ENCODE peak calls at places on chromosome 12, in seven cellular contexts. One of them, this sample, is unnamed.

GRCh38 chr12:72790273-72790672 is 518.1 kb downstream of the TRHDE start:
- DNase-seq in CD8-positive, alpha-beta T cell: no peak
- DNase-seq in ascending aorta: no peak
- DNase-seq in bronchial epithelial cell: peak; percentile 25
- DNase-seq in SK-N-SH: no peak
- DNase-seq in GM23248: peak; percentile 3
- DNase-seq in effector memory CD4-positive, alpha-beta T cell: no peak
- DNase-seq in this sample: no peak

GRCh38 chr12:27583057-27583797 is 59.2 kb downstream of the PPFIBP1 start:
- DNase-seq in CD8-positive, alpha-beta T cell: no peak
- DNase-seq in ascending aorta: no peak
- DNase-seq in bronchial epithelial cell: peak; percentile 61
- DNase-seq in SK-N-SH: no peak
- DNase-seq in GM23248: no peak
- DNase-seq in effector memory CD4-positive, alpha-beta T cell: no peak
- DNase-seq in this sample: peak; percentile 5

GRCh38 chr12:54262403-54262925 is 17.5 kb downstream of the CBX5 start:
- DNase-seq in CD8-positive, alpha-beta T cell: no peak
- DNase-seq in ascending aorta: no peak
- DNase-seq in bronchial epithelial cell: peak; percentile 43
- DNase-seq in SK-N-SH: no peak
- DNase-seq in GM23248: peak; percentile 78
- DNase-seq in effector memory CD4-positive, alpha-beta T cell: no peak
- DNase-seq in this sample: no peak

GRCh38 chr12:21476949-21477348 is 24.5 kb downstream of the RECQL start:
- DNase-seq in CD8-positive, alpha-beta T cell: no peak
- DNase-seq in ascending aorta: no peak
- DNase-seq in bronchial epithelial cell: peak; percentile 54
- DNase-seq in SK-N-SH: no peak
- DNase-seq in GM23248: peak; percentile 84
- DNase-seq in effector memory CD4-positive, alpha-beta T cell: no peak
- DNase-seq in this sample: no peak

GRCh38 chr12:25082628-25083027 is 112.3 kb downstream of the DNAI7 start:
- DNase-seq in CD8-positive, alpha-beta T cell: no peak
- DNase-seq in ascending aorta: no peak
- DNase-seq in bronchial epithelial cell: no peak
- DNase-seq in SK-N-SH: no peak
- DNase-seq in GM23248: no peak
- DNase-seq in effector memory CD4-positive, alpha-beta T cell: no peak
- DNase-seq in this sample: no peak

GRCh38 chr12:69056743-69057515 is 124.0 kb upstream of the CPM start:
- DNase-seq in CD8-positive, alpha-beta T cell: no peak
- DNase-seq in ascending aorta: no peak
- DNase-seq in bronchial epithelial cell: no peak
- DNase-seq in SK-N-SH: no peak
- DNase-seq in GM23248: peak; percentile 74
- DNase-seq in effector memory CD4-positive, alpha-beta T cell: no peak
- DNase-seq in this sample: no peak

GRCh38 chr12:127006972-127007371 is 1260.0 kb upstream of the TMEM132C start:
- DNase-seq in CD8-positive, alpha-beta T cell: no peak
- DNase-seq in ascending aorta: no peak
- DNase-seq in bronchial epithelial cell: no peak
- DNase-seq in SK-N-SH: no peak
- DNase-seq in GM23248: no peak
- DNase-seq in effector memory CD4-positive, alpha-beta T cell: no peak
- DNase-seq in this sample: no peak

GRCh38 chr12:79634957-79635471 is 55.8 kb downstream of the PAWR start:
- DNase-seq in CD8-positive, alpha-beta T cell: no peak
- DNase-seq in ascending aorta: no peak
- DNase-seq in bronchial epithelial cell: peak; percentile 82
- DNase-seq in SK-N-SH: no peak
- DNase-seq in GM23248: peak; percentile 78
- DNase-seq in effector memory CD4-positive, alpha-beta T cell: no peak
- DNase-seq in this sample: no peak

GRCh38 chr12:32516230-32516629 is 116.9 kb downstream of the FGD4 start:
- DNase-seq in CD8-positive, alpha-beta T cell: no peak
- DNase-seq in ascending aorta: no peak
- DNase-seq in bronchial epithelial cell: no peak
- DNase-seq in SK-N-SH: no peak
- DNase-seq in GM23248: no peak
- DNase-seq in effector memory CD4-positive, alpha-beta T cell: no peak
- DNase-seq in this sample: no peak

GRCh38 chr12:1993871-1994371 is 10.3 kb downstream of the DCP1B start:
- DNase-seq in CD8-positive, alpha-beta T cell: no peak
- DNase-seq in ascending aorta: no peak
- DNase-seq in bronchial epithelial cell: peak; percentile 66
- DNase-seq in SK-N-SH: no peak
- DNase-seq in GM23248: peak; percentile 90
- DNase-seq in effector memory CD4-positive, alpha-beta T cell: no peak
- DNase-seq in this sample: no peak

GRCh38 chr12:121530600-121531355 is 50.0 kb downstream of the KDM2B start:
- DNase-seq in CD8-positive, alpha-beta T cell: peak; percentile 45
- DNase-seq in ascending aorta: peak; percentile 87
- DNase-seq in bronchial epithelial cell: peak; percentile 52
- DNase-seq in SK-N-SH: no peak
- DNase-seq in GM23248: peak; percentile 81
- DNase-seq in effector memory CD4-positive, alpha-beta T cell: peak; percentile 54
- DNase-seq in this sample: peak; percentile 68

GRCh38 chr12:75900781-75901254 is 130.8 kb downstream of the PHLDA1 start:
- DNase-seq in CD8-positive, alpha-beta T cell: no peak
- DNase-seq in ascending aorta: no peak
- DNase-seq in bronchial epithelial cell: no peak
- DNase-seq in SK-N-SH: no peak
- DNase-seq in GM23248: no peak
- DNase-seq in effector memory CD4-positive, alpha-beta T cell: no peak
- DNase-seq in this sample: no peak

GRCh38 chr12:119807380-119807779 is 69.7 kb downstream of the CIT start:
- DNase-seq in CD8-positive, alpha-beta T cell: no peak
- DNase-seq in ascending aorta: no peak
- DNase-seq in bronchial epithelial cell: no peak
- DNase-seq in SK-N-SH: no peak
- DNase-seq in GM23248: no peak
- DNase-seq in effector memory CD4-positive, alpha-beta T cell: no peak
- DNase-seq in this sample: no peak

DNA sequence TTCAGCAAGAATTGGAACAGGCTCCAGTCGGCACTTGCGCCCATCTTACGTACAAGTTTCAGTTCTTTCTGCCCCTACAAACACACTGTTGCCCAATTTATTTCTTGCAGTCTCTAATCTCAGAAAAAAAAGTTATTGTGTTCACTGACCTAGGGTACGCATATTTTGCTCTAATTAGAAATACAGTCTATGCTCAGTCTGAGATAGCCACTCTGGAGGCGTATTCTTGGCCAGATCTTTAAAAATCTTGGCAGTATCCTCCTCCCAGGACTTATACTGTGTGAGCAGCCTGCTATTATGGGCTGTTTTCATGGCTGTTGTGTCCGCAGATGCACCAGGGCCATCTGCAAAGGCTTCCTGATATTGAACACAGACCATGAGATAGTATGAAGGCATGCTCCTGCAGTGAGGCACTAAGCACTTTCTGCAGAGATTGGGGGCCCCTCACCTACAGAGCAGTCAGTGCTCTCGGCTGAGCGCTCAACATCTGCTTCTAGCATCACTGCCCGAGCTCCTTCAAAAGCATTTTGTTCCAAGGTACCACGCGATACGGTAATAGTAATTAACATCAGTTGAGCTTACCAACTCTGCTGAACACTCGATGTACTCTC is 57.9 kb downstream of the PPM1H start:
- DNase-seq in CD8-positive, alpha-beta T cell: no peak
- DNase-seq in ascending aorta: no peak
- DNase-seq in bronchial epithelial cell: no peak
- DNase-seq in SK-N-SH: no peak
- DNase-seq in GM23248: no peak
- DNase-seq in effector memory CD4-positive, alpha-beta T cell: no peak
- DNase-seq in this sample: no peak
- H3K4me3 ChIP-seq in CD8-positive, alpha-beta T cell: no peak overlapping the region
- H3K4me3 ChIP-seq in ascending aorta: no peak overlapping the region
- H3K4me3 ChIP-seq in bronchial epithelial cell: no peak overlapping the region
- H3K4me3 ChIP-seq in SK-N-SH: no peak overlapping the region
- H3K4me3 ChIP-seq in GM23248: no peak overlapping the region
- H3K4me3 ChIP-seq in effector memory CD4-positive, alpha-beta T cell: no peak overlapping the region
- H3K4me3 ChIP-seq in this sample: no peak overlapping the region

GRCh38 chr12:95269892-95270291 is 52.3 kb downstream of the VEZT start:
- DNase-seq in CD8-positive, alpha-beta T cell: no peak
- DNase-seq in ascending aorta: no peak
- DNase-seq in bronchial epithelial cell: no peak
- DNase-seq in SK-N-SH: no peak
- DNase-seq in GM23248: no peak
- DNase-seq in effector memory CD4-positive, alpha-beta T cell: no peak
- DNase-seq in this sample: no peak

GRCh38 chr12:95262808-95263207 is 45.2 kb downstream of the VEZT start:
- DNase-seq in CD8-positive, alpha-beta T cell: no peak
- DNase-seq in ascending aorta: no peak
- DNase-seq in bronchial epithelial cell: peak; percentile 22
- DNase-seq in SK-N-SH: no peak
- DNase-seq in GM23248: no peak
- DNase-seq in effector memory CD4-positive, alpha-beta T cell: no peak
- DNase-seq in this sample: no peak

GRCh38 chr12:95261109-95261508 is 43.5 kb downstream of the VEZT start:
- DNase-seq in CD8-positive, alpha-beta T cell: no peak
- DNase-seq in ascending aorta: no peak
- DNase-seq in bronchial epithelial cell: no peak
- DNase-seq in SK-N-SH: no peak
- DNase-seq in GM23248: no peak
- DNase-seq in effector memory CD4-positive, alpha-beta T cell: no peak
- DNase-seq in this sample: no peak

GRCh38 chr12:95265765-95266164 is 48.2 kb downstream of the VEZT start:
- DNase-seq in CD8-positive, alpha-beta T cell: no peak
- DNase-seq in ascending aorta: no peak
- DNase-seq in bronchial epithelial cell: no peak
- DNase-seq in SK-N-SH: no peak
- DNase-seq in GM23248: no peak
- DNase-seq in effector memory CD4-positive, alpha-beta T cell: no peak
- DNase-seq in this sample: no peak

GRCh38 chr12:95266250-95266649 is 48.6 kb downstream of the VEZT start:
- DNase-seq in CD8-positive, alpha-beta T cell: no peak
- DNase-seq in ascending aorta: no peak
- DNase-seq in bronchial epithelial cell: no peak
- DNase-seq in SK-N-SH: no peak
- DNase-seq in GM23248: no peak
- DNase-seq in effector memory CD4-positive, alpha-beta T cell: no peak
- DNase-seq in this sample: no peak
- H3K36me3 ChIP-seq in CD8-positive, alpha-beta T cell: peaks cover 7% of the 10 kb centered on the region
- H3K36me3 ChIP-seq in ascending aorta: peaks cover 56% of the 10 kb centered on the region
- H3K36me3 ChIP-seq in bronchial epithelial cell: peaks cover 13% of the 10 kb centered on the region
- H3K36me3 ChIP-seq in SK-N-SH: peaks cover 61% of the 10 kb centered on the region
- H3K36me3 ChIP-seq in GM23248: peaks cover 42% of the 10 kb centered on the region
- H3K36me3 ChIP-seq in effector memory CD4-positive, alpha-beta T cell: peaks cover 42% of the 10 kb centered on the region
- H3K36me3 ChIP-seq in this sample: peaks cover 81% of the 10 kb centered on the region

DNA sequence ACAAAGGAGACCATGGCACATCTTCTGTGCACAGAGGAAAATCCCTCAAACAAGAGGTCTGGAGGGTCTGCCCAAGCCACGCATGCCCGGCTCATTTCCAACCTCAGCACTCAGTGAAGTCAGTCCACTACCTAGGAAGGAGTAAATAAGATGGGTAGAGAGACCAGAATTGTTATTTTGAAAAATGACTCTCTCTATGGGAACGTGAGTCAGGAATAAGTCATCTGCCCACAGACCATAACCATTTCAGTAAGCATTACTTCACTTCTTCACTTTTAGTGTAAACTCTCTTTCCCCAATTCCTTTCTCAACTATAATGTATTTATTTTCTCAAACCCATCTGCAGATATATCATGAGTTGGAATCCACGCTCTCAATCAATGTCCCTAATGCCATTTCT is 1039.9 kb upstream of the USP15 start:
- DNase-seq in CD8-positive, alpha-beta T cell: no peak
- DNase-seq in ascending aorta: no peak
- DNase-seq in bronchial epithelial cell: peak; percentile 70
- DNase-seq in SK-N-SH: no peak
- DNase-seq in GM23248: peak; percentile 2
- DNase-seq in effector memory CD4-positive, alpha-beta T cell: no peak
- DNase-seq in this sample: no peak
- H3K4me3 ChIP-seq in CD8-positive, alpha-beta T cell: no peak overlapping the region
- H3K4me3 ChIP-seq in ascending aorta: no peak overlapping the region
- H3K4me3 ChIP-seq in bronchial epithelial cell: no peak overlapping the region
- H3K4me3 ChIP-seq in SK-N-SH: no peak overlapping the region
- H3K4me3 ChIP-seq in GM23248: no peak overlapping the region
- H3K4me3 ChIP-seq in effector memory CD4-positive, alpha-beta T cell: no peak overlapping the region
- H3K4me3 ChIP-seq in this sample: no peak overlapping the region

GRCh38 chr12:117178301-117178700 is 12.0 kb downstream of the FBXO21 start:
- DNase-seq in CD8-positive, alpha-beta T cell: no peak
- DNase-seq in ascending aorta: no peak
- DNase-seq in bronchial epithelial cell: no peak
- DNase-seq in SK-N-SH: no peak
- DNase-seq in GM23248: no peak
- DNase-seq in effector memory CD4-positive, alpha-beta T cell: no peak
- DNase-seq in this sample: no peak
- H3K36me3 ChIP-seq in CD8-positive, alpha-beta T cell: peaks cover 48% of the 10 kb centered on the region
- H3K36me3 ChIP-seq in ascending aorta: peaks cover 85% of the 10 kb centered on the region
- H3K36me3 ChIP-seq in bronchial epithelial cell: peaks cover 4% of the 10 kb centered on the region
- H3K36me3 ChIP-seq in SK-N-SH: peaks cover 65% of the 10 kb centered on the region
- H3K36me3 ChIP-seq in GM23248: peaks cover 33% of the 10 kb centered on the region
- H3K36me3 ChIP-seq in effector memory CD4-positive, alpha-beta T cell: peaks cover 75% of the 10 kb centered on the region
- H3K36me3 ChIP-seq in this sample: peaks cover 97% of the 10 kb centered on the region

GRCh38 chr12:108856428-108857157 is 790 bp downstream of the SSH1 start:
- DNase-seq in CD8-positive, alpha-beta T cell: peak; percentile 40
- DNase-seq in ascending aorta: peak; percentile 88
- DNase-seq in bronchial epithelial cell: peak; percentile 58
- DNase-seq in SK-N-SH: peak; percentile 51
- DNase-seq in GM23248: peak; percentile 92
- DNase-seq in effector memory CD4-positive, alpha-beta T cell: peak; percentile 53
- DNase-seq in this sample: peak; percentile 31

GRCh38 chr12:108857158-108857407 is 300 bp downstream of the SSH1 start:
- DNase-seq in CD8-positive, alpha-beta T cell: no peak
- DNase-seq in ascending aorta: no peak
- DNase-seq in bronchial epithelial cell: no peak
- DNase-seq in SK-N-SH: no peak
- DNase-seq in GM23248: no peak
- DNase-seq in effector memory CD4-positive, alpha-beta T cell: no peak
- DNase-seq in this sample: no peak

GRCh38 chr12:108854453-108855283 is 2.7 kb downstream of the SSH1 start:
- DNase-seq in CD8-positive, alpha-beta T cell: no peak
- DNase-seq in ascending aorta: peak; percentile 93
- DNase-seq in bronchial epithelial cell: peak; percentile 97
- DNase-seq in SK-N-SH: no peak
- DNase-seq in GM23248: peak; percentile 97
- DNase-seq in effector memory CD4-positive, alpha-beta T cell: no peak
- DNase-seq in this sample: no peak

GRCh38 chr12:108855284-108856169 is 1.9 kb downstream of the SSH1 start:
- DNase-seq in CD8-positive, alpha-beta T cell: no peak
- DNase-seq in ascending aorta: no peak
- DNase-seq in bronchial epithelial cell: peak; percentile 35
- DNase-seq in SK-N-SH: no peak
- DNase-seq in GM23248: no peak
- DNase-seq in effector memory CD4-positive, alpha-beta T cell: no peak
- DNase-seq in this sample: no peak

GRCh38 chr12:108856170-108856427 is 1.3 kb downstream of the SSH1 start:
- DNase-seq in CD8-positive, alpha-beta T cell: no peak
- DNase-seq in ascending aorta: no peak
- DNase-seq in bronchial epithelial cell: no peak
- DNase-seq in SK-N-SH: no peak
- DNase-seq in GM23248: no peak
- DNase-seq in effector memory CD4-positive, alpha-beta T cell: no peak
- DNase-seq in this sample: no peak
- H3K4me3 ChIP-seq in CD8-positive, alpha-beta T cell: no peak overlapping the region
- H3K4me3 ChIP-seq in ascending aorta: peak overlapping the region; percentile 87
- H3K4me3 ChIP-seq in bronchial epithelial cell: peak overlapping the region; percentile 84
- H3K4me3 ChIP-seq in SK-N-SH: peak overlapping the region; percentile 81
- H3K4me3 ChIP-seq in GM23248: peak overlapping the region; percentile 88
- H3K4me3 ChIP-seq in effector memory CD4-positive, alpha-beta T cell: no peak overlapping the region
- H3K4me3 ChIP-seq in this sample: peak overlapping the region; percentile 98

GRCh38 chr12:113359939-113360748 is 1.8 kb downstream of the PLBD2 start:
- DNase-seq in CD8-positive, alpha-beta T cell: no peak
- DNase-seq in ascending aorta: no peak
- DNase-seq in bronchial epithelial cell: no peak
- DNase-seq in SK-N-SH: peak; percentile 64
- DNase-seq in GM23248: peak; percentile 54
- DNase-seq in effector memory CD4-positive, alpha-beta T cell: no peak
- DNase-seq in this sample: no peak
- H3K36me3 ChIP-seq in CD8-positive, alpha-beta T cell: no peaks in the 10 kb centered on the region
- H3K36me3 ChIP-seq in ascending aorta: peaks cover 6% of the 10 kb centered on the region
- H3K36me3 ChIP-seq in bronchial epithelial cell: no peaks in the 10 kb centered on the region
- H3K36me3 ChIP-seq in SK-N-SH: no peaks in the 10 kb centered on the region
- H3K36me3 ChIP-seq in GM23248: no peaks in the 10 kb centered on the region
- H3K36me3 ChIP-seq in effector memory CD4-positive, alpha-beta T cell: no peaks in the 10 kb centered on the region
- H3K36me3 ChIP-seq in this sample: no peaks in the 10 kb centered on the region